ENCODE peak calls at places on chromosome 11, in eight cellular contexts. Y is anterior cingulate cortex; X is fibroblast of pulmonary artery; C is stimulated activated CD4-positive, alpha-beta T cell treated with anti-CD3 and anti-CD28 coated beads, Interleukin-2, amount 100 ng/mL, for 24 hours; S is vagina; D is NCI-H2081; V is fibroblast of lung; Z is progenitor cell of endocrine pancreas. P is an unnamed sample.

GRCh38 chr11:102599642-102600261 is 25.4 kb downstream of the MMP20 start:
- DNase-seq in S (no peak), Z (no peak), V (peak), X (peak), D (no peak), Y (no peak), C (no peak), P (no peak)

GRCh38 chr11:27216268-27217149 is 146.5 kb downstream of the CCDC34 start:
- DNase-seq in Y (no peak), S (no peak), C (no peak), X (peak), D (peak), Z (no peak), V (peak), P (no peak)

GRCh38 chr11:34274712-34275398 is 83.0 kb downstream of the ABTB2 start:
- DNase-seq in C (no peak), V (peak), D (no peak), Z (no peak), S (peak), X (peak), Y (peak), P (no peak)

GRCh38 chr11:131579932-131580387 is 209.5 kb downstream of the NTM start:
- DNase-seq in Y (no peak), V (peak), D (peak), C (no peak), Z (no peak), X (peak), S (no peak), P (peak)

GRCh38 chr11:81869337-81870065 is 864.2 kb downstream of the FAM181B start:
- DNase-seq in Y (no peak), C (peak), Z (no peak), S (no peak), D (no peak), X (peak), V (peak), P (no peak)

GRCh38 chr11:257766-258493 is 20.3 kb upstream of the NLRP6 start:
- DNase-seq in S (no peak), Z (no peak), C (no peak), V (no peak), X (no peak), D (no peak), Y (no peak), P (no peak)

GRCh38 chr11:34680206-34680605 is 59.3 kb downstream of the EHF start:
- DNase-seq in C (no peak), Z (no peak), Y (peak), V (peak), S (no peak), D (no peak), X (no peak), P (no peak)

GRCh38 chr11:61791737-61792309 is 576 bp downstream of the TMEM258 start:
- DNase-seq in X (peak), S (no peak), V (peak), Y (peak), Z (peak), D (peak), C (peak), P (peak)